ENCODE peak calls at places on chromosomes 1 and 21, in six cellular contexts. V, Z, G, J, N and X are unnamed samples.

GRCh38 chr1:62589321-62589720 is 8.0 kb upstream of the ANGPTL3 start:
- DNase-seq in V (no peak), Z (no peak), G (no peak), J (no peak), N (peak), X (no peak)

GRCh38 chr1:228210076-228210651 is 2.3 kb downstream of the OBSCN start:
- DNase-seq in V (no peak), Z (no peak), G (no peak), J (peak), N (no peak), X (peak)

GRCh38 chr21:31724552-31724951 is 7.4 kb downstream of the SCAF4 start:
- DNase-seq in V (no peak), Z (no peak), G (no peak), J (no peak), N (no peak), X (no peak)

GRCh38 chr1:180920702-180921101 is 8.0 kb downstream of the KIAA1614 start:
- DNase-seq in V (no peak), Z (no peak), G (no peak), J (no peak), N (no peak), X (peak)

GRCh38 chr1:229874150-229874549 is 192.9 kb upstream of the GALNT2 start:
- DNase-seq in V (no peak), Z (no peak), G (no peak), J (peak), N (peak), X (no peak)

GRCh38 chr21:22319435-22319834 is 1321.2 kb downstream of the NCAM2 start:
- DNase-seq in V (no peak), Z (no peak), G (no peak), J (no peak), N (no peak), X (no peak)

GRCh38 chr21:42107881-42108553 is 36.9 kb downstream of the UMODL1 start:
- DNase-seq in V (peak), Z (peak), G (peak), J (peak), N (peak), X (peak)

GRCh38 chr1:206941766-206942418 is 4.4 kb downstream of the PIGR start:
- DNase-seq in V (no peak), Z (no peak), G (no peak), J (no peak), N (no peak), X (no peak)

GRCh38 chr21:38930838-38931237 is 125.1 kb downstream of the ETS2 start:
- DNase-seq in V (no peak), Z (peak), G (no peak), J (no peak), N (peak), X (peak)

GRCh38 chr1:218433744-218434143 is 88.6 kb downstream of the TGFB2 start:
- DNase-seq in V (no peak), Z (no peak), G (no peak), J (no peak), N (peak), X (no peak)

GRCh38 chr1:39081266-39082139 is 55.4 kb downstream of the NDUFS5 start:
- DNase-seq in V (peak), Z (peak), G (peak), J (no peak), N (no peak), X (peak)

GRCh38 chr1:92768286-92768685 is 16.6 kb downstream of the EVI5 start:
- DNase-seq in V (no peak), Z (no peak), G (no peak), J (no peak), N (no peak), X (no peak)

GRCh38 chr1:192973202-192973601 is 86.0 kb downstream of the UCHL5 start:
- DNase-seq in V (no peak), Z (no peak), G (no peak), J (no peak), N (no peak), X (no peak)

GRCh38 chr21:32955307-32955937 is 70.3 kb upstream of the OLIG2 start:
- DNase-seq in V (no peak), Z (no peak), G (no peak), J (no peak), N (no peak), X (no peak)

GRCh38 chr1:13825033-13825432 is 125.0 kb downstream of the PRDM2 start:
- DNase-seq in V (no peak), Z (no peak), G (no peak), J (no peak), N (peak), X (peak)

GRCh38 chr1:37480581-37481288 is 6.4 kb downstream of the ZC3H12A start:
- DNase-seq in V (no peak), Z (no peak), G (no peak), J (no peak), N (no peak), X (no peak)

GRCh38 chr1:216215169-216215568 is 208.1 kb downstream of the USH2A start:
- DNase-seq in V (no peak), Z (peak), G (no peak), J (no peak), N (no peak), X (peak)

GRCh38 chr1:226223786-226224244 is 351 bp downstream of the MIXL1 start:
- DNase-seq in V (peak), Z (peak), G (no peak), J (no peak), N (no peak), X (peak)

GRCh38 chr1:52631759-52632331 is 1.1 kb upstream of the SHISAL2A start:
- DNase-seq in V (no peak), Z (no peak), G (no peak), J (no peak), N (no peak), X (no peak)

GRCh38 chr21:39114871-39115658 is 68.2 kb downstream of the PSMG1 start:
- DNase-seq in V (no peak), Z (peak), G (no peak), J (peak), N (peak), X (no peak)

GRCh38 chr1:44808938-44809917 is 905 bp downstream of the BTBD19 start:
- DNase-seq in V (no peak), Z (peak), G (no peak), J (no peak), N (peak), X (peak)

GRCh38 chr1:206633708-206634121 is 1.6 kb upstream of the DYRK3 start:
- DNase-seq in V (no peak), Z (peak), G (no peak), J (peak), N (peak), X (no peak)

GRCh38 chr1:70403759-70404158 is 7.3 kb upstream of the CTH start:
- DNase-seq in V (no peak), Z (no peak), G (no peak), J (no peak), N (no peak), X (no peak)